ENCODE peak calls at places on chromosomes 6 and 20, in eight cellular contexts. D, E, N, U, L, H, Y and G are unnamed samples.
A peak's percentile ranks its signal among the peaks of the same experiment; 100 is the strongest.

GRCh38 chr6:111564482-111564945 is 41.2 kb downstream of the TRAF3IP2 start:
- DNase-seq in N (no peak), H (no peak), L (peak; percentile 43), D (no peak), U (peak; percentile 55), E (no peak), Y (no peak), G (peak; percentile 80)

GRCh38 chr6:30881987-30882763 is 2.1 kb upstream of the DDR1 start:
- DNase-seq in Y (peak; percentile 47), L (no peak), U (no peak), N (no peak), E (no peak), H (no peak), D (no peak), G (peak; percentile 88)

GRCh38 chr6:45436544-45437440 is 59.1 kb upstream of the SUPT3H start:
- DNase-seq in Y (no peak), H (no peak), N (no peak), U (no peak), L (peak; percentile 84), E (no peak), D (no peak), G (no peak)

GRCh38 chr20:31988430-31989015 is 20.6 kb downstream of the XKR7 start:
- DNase-seq in Y (no peak), L (no peak), N (no peak), H (no peak), U (no peak), E (no peak), D (no peak), G (no peak)

GRCh38 chr20:17609978-17610377 is 40.1 kb downstream of the DSTN start:
- DNase-seq in U (peak; percentile 8), D (no peak), Y (no peak), E (no peak), L (no peak), N (no peak), H (peak; percentile 3), G (peak; percentile 8)

GRCh38 chr6:1201547-1202200 is 110.2 kb upstream of the FOXQ1 start:
- DNase-seq in E (no peak), U (no peak), N (no peak), H (no peak), D (no peak), Y (no peak), L (no peak), G (no peak)

GRCh38 chr6:44855562-44856494 is 468.3 kb downstream of the CDC5L start:
- DNase-seq in L (peak; percentile 74), E (no peak), D (no peak), H (no peak), Y (no peak), U (no peak), N (no peak), G (no peak)

GRCh38 chr6:148530394-148530923 is 187.8 kb downstream of the SASH1 start:
- DNase-seq in E (no peak), Y (no peak), U (no peak), L (peak; percentile 89), D (no peak), N (no peak), H (no peak), G (peak; percentile 91)

GRCh38 chr6:89359561-89359960 is 7.0 kb upstream of the UBE2J1 start:
- DNase-seq in D (no peak), E (no peak), L (no peak), U (no peak), Y (no peak), N (no peak), H (no peak), G (no peak)

GRCh38 chr20:16846011-16846410 is 97.9 kb downstream of the OTOR start:
- DNase-seq in U (no peak), L (no peak), H (no peak), E (no peak), D (no peak), N (no peak), Y (no peak), G (no peak)

GRCh38 chr20:53752583-53752970 is 158.9 kb upstream of the ZNF217 start:
- DNase-seq in N (no peak), D (no peak), E (no peak), U (no peak), Y (no peak), H (no peak), L (no peak), G (no peak)

GRCh38 chr20:4060054-4060795 is 44.9 kb upstream of the RNF24 start:
- DNase-seq in Y (no peak), H (no peak), U (no peak), N (no peak), L (no peak), D (peak; percentile 90), E (no peak), G (no peak)

GRCh38 chr20:60583741-60584140 is 625.5 kb downstream of the CDH26 start:
- DNase-seq in U (no peak), E (no peak), D (no peak), H (no peak), Y (no peak), L (no peak), N (no peak), G (no peak)

GRCh38 chr20:49675368-49676151 is 38.1 kb downstream of the B4GALT5 start:
- DNase-seq in E (no peak), U (no peak), N (no peak), D (no peak), Y (no peak), L (no peak), H (peak; percentile 65), G (no peak)

GRCh38 chr6:15254074-15254975 is 8.5 kb downstream of the JARID2 start:
- DNase-seq in U (no peak), L (no peak), Y (no peak), D (no peak), E (no peak), N (no peak), H (peak; percentile 29), G (no peak)

GRCh38 chr6:101395345-101395744 is 1.8 kb downstream of the GRIK2 start:
- DNase-seq in N (no peak), D (no peak), L (peak; percentile 35), U (no peak), E (no peak), H (no peak), Y (no peak), G (no peak)

GRCh38 chr6:160132776-160133338 is 11.2 kb downstream of the SLC22A1 start:
- DNase-seq in H (no peak), D (no peak), L (peak; percentile 16), U (no peak), N (no peak), Y (no peak), E (no peak), G (peak; percentile 98)

GRCh38 chr20:62536731-62537401 is 61.1 kb upstream of the GATA5 start:
- DNase-seq in N (no peak), H (no peak), L (no peak), U (no peak), D (no peak), Y (no peak), E (no peak), G (peak; percentile 99)

GRCh38 chr6:144690659-144691058 is 405.5 kb downstream of the UTRN start:
- DNase-seq in H (no peak), N (no peak), D (no peak), L (no peak), Y (no peak), E (no peak), U (no peak), G (no peak)

GRCh38 chr6:34810936-34811632 is 19.2 kb downstream of the BLTP3A start:
- DNase-seq in Y (no peak), L (no peak), H (peak; percentile 14), U (no peak), D (no peak), N (no peak), E (no peak), G (no peak)
- H3K4me3 ChIP-seq in Y (no peak overlapping the region), L (no peak overlapping the region), H (no peak overlapping the region), U (no peak overlapping the region), D (no peak overlapping the region), N (no peak overlapping the region), E (no peak overlapping the region), G (no peak overlapping the region)

GRCh38 chr6:36875250-36875633 is 639 bp upstream of the PPIL1 start:
- DNase-seq in H (peak; percentile 1), D (no peak), U (no peak), N (no peak), Y (no peak), E (no peak), L (no peak), G (no peak)

GRCh38 chr6:36874443-36875249 is at the start of gene PPIL1:
- DNase-seq in E (peak; percentile 94), L (peak; percentile 94), H (peak; percentile 85), N (peak; percentile 81), Y (peak; percentile 84), D (peak; percentile 88), U (peak; percentile 75), G (peak; percentile 96)

GRCh38 chr6:36873115-36873514 is 1.5 kb downstream of the PPIL1 start:
- DNase-seq in U (no peak), D (no peak), N (no peak), L (no peak), E (no peak), Y (no peak), H (no peak), G (no peak)

GRCh38 chr6:36874016-36874442 is 574 bp downstream of the PPIL1 start:
- DNase-seq in E (no peak), L (peak; percentile 33), N (no peak), Y (no peak), D (no peak), H (no peak), U (no peak), G (no peak)

GRCh38 chr6:36873612-36874011 is 991 bp downstream of the PPIL1 start:
- DNase-seq in H (peak; percentile 34), Y (no peak), E (no peak), D (no peak), U (no peak), N (no peak), L (no peak), G (no peak)
- H3K4me3 ChIP-seq in H (peak overlapping the region; percentile 78), Y (peak overlapping the region; percentile 98), E (peak overlapping the region; percentile 98), D (peak overlapping the region; percentile 86), U (peak overlapping the region; percentile 84), N (peak overlapping the region; percentile 92), L (peak overlapping the region; percentile 99), G (peak overlapping the region; percentile 91)

GRCh38 chr6:26366504-26366903 is 1.5 kb downstream of the BTN3A2 start:
- DNase-seq in D (no peak), E (no peak), Y (no peak), N (no peak), H (no peak), U (no peak), L (no peak), G (no peak)
- H3K4me3 ChIP-seq in D (no peak overlapping the region), E (no peak overlapping the region), Y (no peak overlapping the region), N (peak overlapping the region; percentile 92), H (no peak overlapping the region), U (no peak overlapping the region), L (peak overlapping the region; percentile 6), G (no peak overlapping the region)

DNA sequence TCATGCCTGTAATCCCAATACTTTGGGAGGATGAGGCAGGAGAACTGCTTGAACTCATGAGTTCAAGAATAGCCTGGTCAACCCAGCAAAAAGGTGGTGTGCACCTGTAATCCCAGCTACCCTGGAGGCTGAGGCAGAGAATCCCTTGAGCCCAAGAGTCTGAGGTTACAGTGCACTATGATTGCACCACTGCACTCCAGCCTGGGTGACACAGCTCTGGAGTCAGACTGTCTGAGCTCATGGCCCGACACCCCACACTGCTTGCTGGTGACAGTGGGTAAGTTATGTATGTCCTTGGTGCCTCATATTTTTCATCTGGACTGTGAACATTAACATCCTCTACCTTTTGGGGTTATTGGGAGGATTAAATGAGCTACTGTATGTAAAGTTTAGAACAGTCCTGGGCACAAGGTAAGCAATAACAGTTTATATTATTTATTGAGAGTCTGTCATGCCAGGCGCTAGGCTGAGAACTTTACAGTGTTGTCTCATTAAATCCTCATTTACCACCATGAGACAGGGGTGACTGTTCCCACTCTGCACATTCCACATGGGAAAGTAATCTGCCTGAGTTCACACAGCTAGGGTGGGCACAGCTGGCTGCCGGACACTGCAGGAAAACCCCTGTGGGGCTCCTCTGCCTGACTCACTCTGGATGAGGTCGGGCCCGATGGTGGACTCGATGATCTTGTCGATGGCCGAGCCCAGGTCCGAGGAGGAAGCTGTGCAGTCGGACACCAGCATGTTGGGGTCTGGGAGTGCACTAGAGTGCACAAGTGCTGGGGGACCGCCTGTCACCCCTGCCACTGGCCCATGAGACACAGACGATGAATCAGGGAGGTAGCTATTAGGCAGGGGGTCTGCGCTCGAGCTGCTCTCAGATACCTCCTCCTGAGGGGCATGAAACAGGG is 2.9 kb downstream of the ZNF335 start:
- DNase-seq in H (no peak), D (no peak), L (no peak), U (no peak), E (peak; percentile 77), Y (no peak), N (no peak), G (peak; percentile 93)
- H3K4me3 ChIP-seq in H (no peak overlapping the region), D (no peak overlapping the region), L (peak overlapping the region; percentile 99), U (no peak overlapping the region), E (no peak overlapping the region), Y (no peak overlapping the region), N (no peak overlapping the region), G (peak overlapping the region; percentile 91)